ENCODE peak calls at places on chromosomes 2 and 18, in seven cellular contexts. Z, T, M, G, V, Q and U are unnamed samples. For H3K4me1, the result is how much of the 10 kb centered on the place peaks cover.

GRCh38 chr2:235669983-235670962 is 176.4 kb downstream of the AGAP1 start:
- DNase-seq in V (no peak), Q (peak), T (peak), G (no peak), Z (peak), M (peak), U (peak)

GRCh38 chr18:48540329-48541025 is 1.6 kb downstream of the CTIF start:
- DNase-seq in V (peak), G (peak), M (peak), Z (peak), Q (peak), T (peak), U (peak)

GRCh38 chr2:890791-891190 is 59.9 kb upstream of the SNTG2 start:
- DNase-seq in Z (peak), T (no peak), M (no peak), V (no peak), Q (no peak), G (no peak), U (peak)

GRCh38 chr2:47128705-47129104 is 26.4 kb downstream of the STPG4 start:
- DNase-seq in M (no peak), Q (no peak), Z (no peak), V (no peak), T (no peak), G (no peak), U (no peak)

GRCh38 chr2:115609978-115610377 is 1167.5 kb downstream of the DPP10 start:
- DNase-seq in Q (no peak), V (no peak), M (no peak), T (no peak), Z (no peak), G (no peak), U (no peak)

GRCh38 chr2:148978736-148979135 is 59.8 kb upstream of the LYPD6B start:
- DNase-seq in Q (no peak), T (no peak), G (no peak), V (no peak), M (no peak), Z (no peak), U (no peak)

GRCh38 chr2:207767461-207768167 is 2.1 kb downstream of the FZD5 start:
- DNase-seq in Z (peak), G (no peak), M (peak), V (no peak), T (no peak), Q (peak), U (peak)

GRCh38 chr2:54404270-54404669 is 51.9 kb upstream of the SPTBN1 start:
- DNase-seq in Q (no peak), M (no peak), Z (no peak), G (no peak), T (no peak), V (no peak), U (no peak)

GRCh38 chr2:62814132-62814531 is 108.6 kb downstream of the EHBP1 start:
- DNase-seq in V (no peak), M (no peak), Q (no peak), T (peak), Z (peak), G (no peak), U (no peak)

GRCh38 chr2:186032930-186033329 is 294.3 kb downstream of the FSIP2 start:
- DNase-seq in Q (no peak), G (no peak), M (no peak), Z (no peak), V (no peak), T (no peak), U (no peak)

GRCh38 chr2:209208211-209208610 is 215.6 kb upstream of the MAP2 start:
- DNase-seq in Z (peak), V (no peak), Q (no peak), M (no peak), G (peak), T (no peak), U (no peak)

GRCh38 chr18:23648456-23648855 is 14.3 kb downstream of the ANKRD29 start:
- DNase-seq in Q (no peak), V (no peak), G (no peak), M (no peak), T (no peak), Z (no peak), U (no peak)

GRCh38 chr2:19048593-19049264 is 309.7 kb downstream of the OSR1 start:
- DNase-seq in T (peak), M (no peak), Z (no peak), Q (no peak), V (no peak), G (no peak), U (peak)

GRCh38 chr2:25957743-25958142 is 24.6 kb downstream of the KIF3C start:
- DNase-seq in Q (no peak), Z (no peak), G (no peak), M (no peak), T (no peak), V (no peak), U (no peak)

GRCh38 chr18:79944746-79945117 is 6.7 kb downstream of the SLC66A2 start:
- DNase-seq in T (no peak), V (no peak), Q (no peak), G (no peak), M (peak), Z (no peak), U (peak)

GRCh38 chr2:159971365-159972122 is 90.9 kb downstream of the PLA2R1 start:
- DNase-seq in M (no peak), Z (no peak), V (no peak), Q (no peak), T (no peak), G (no peak), U (no peak)

GRCh38 chr2:229084467-229084866 is 186.6 kb downstream of the PID1 start:
- DNase-seq in M (no peak), V (no peak), Z (no peak), G (no peak), Q (no peak), T (no peak), U (no peak)

GRCh38 chr2:180319586-180320405 is 312.7 kb upstream of the CWC22 start:
- DNase-seq in M (no peak), Q (no peak), T (no peak), Z (no peak), V (no peak), G (no peak), U (no peak)

GRCh38 chr2:36921984-36922383 is 44.4 kb downstream of the STRN start:
- DNase-seq in T (no peak), M (no peak), Z (no peak), G (no peak), V (no peak), Q (no peak), U (no peak)

GRCh38 chr2:183597841-183598240 is 473.6 kb downstream of the NUP35 start:
- DNase-seq in V (no peak), M (no peak), Z (no peak), Q (no peak), T (no peak), G (no peak), U (no peak)

GRCh38 chr2:158300394-158300793 is 156.2 kb downstream of the CCDC148 start:
- DNase-seq in M (no peak), T (no peak), Q (no peak), Z (no peak), V (no peak), G (no peak), U (no peak)

GRCh38 chr2:134869941-134870736 is 31.7 kb downstream of the ACMSD start:
- DNase-seq in G (no peak), V (peak), T (no peak), M (no peak), Q (no peak), Z (no peak), U (no peak)

DNA sequence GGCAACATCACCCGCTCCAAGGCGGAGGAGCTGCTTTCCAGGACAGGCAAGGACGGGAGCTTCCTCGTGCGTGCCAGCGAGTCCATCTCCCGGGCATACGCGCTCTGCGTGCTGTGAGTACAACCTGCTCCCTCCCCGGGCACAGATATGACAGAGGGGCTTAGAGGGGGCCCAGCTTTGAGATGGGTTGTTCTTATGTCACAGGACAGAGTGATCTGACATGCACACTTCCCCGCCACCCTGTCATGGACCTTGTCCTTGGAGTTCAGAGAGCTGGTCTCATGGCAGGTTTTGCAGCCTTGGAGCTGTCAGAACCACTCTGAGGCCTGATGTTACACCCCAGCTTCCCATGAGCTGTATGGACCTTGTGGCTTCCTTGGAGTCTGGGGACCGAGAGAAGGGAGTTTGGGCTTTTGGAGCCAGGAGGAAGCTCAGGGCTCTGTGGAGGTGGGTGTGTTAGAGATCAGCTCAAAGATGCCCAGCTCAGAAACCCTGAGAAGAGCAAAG is 411 bp downstream of the INPP5D start:
- DNase-seq in G (peak), V (no peak), Q (no peak), Z (no peak), T (no peak), M (no peak), U (no peak)
- H3K4me1 ChIP-seq in G (under half), V (under half), Q (under half), Z (under half), T (under half), M (under half), U (under half)

GRCh38 chr2:8571792-8572499 is 109.9 kb upstream of the ID2 start:
- DNase-seq in M (no peak), Z (no peak), T (no peak), Q (no peak), G (no peak), V (no peak), U (no peak)
- H3K4me3 ChIP-seq in M (no peak), Z (no peak), T (no peak), Q (no peak), G (no peak), V (no peak), U (no peak)

DNA sequence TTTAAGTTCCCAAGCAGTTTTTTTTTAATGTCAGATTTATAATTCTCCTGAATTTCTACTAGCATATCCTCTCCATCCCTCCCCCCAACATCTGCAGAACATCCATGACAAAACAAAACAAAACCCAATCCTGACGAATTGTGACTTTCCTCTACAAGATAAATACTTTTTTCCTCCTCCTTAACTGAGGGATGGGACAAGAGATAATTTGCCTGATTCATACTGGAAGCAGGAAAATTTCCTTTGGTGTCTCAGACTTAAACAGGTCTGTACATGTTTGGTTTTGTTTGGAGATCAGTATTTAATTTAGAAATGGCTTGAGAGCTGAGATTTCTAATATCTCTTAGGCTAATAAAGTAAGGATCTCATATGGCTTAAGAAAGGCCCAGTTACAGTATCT is 2.2 kb downstream of the CAVIN2 start:
- DNase-seq in Q (no peak), Z (no peak), V (no peak), G (no peak), T (no peak), M (no peak), U (no peak)
- H3K27ac ChIP-seq in Q (no peak), Z (peak), V (peak), G (no peak), T (peak), M (peak), U (no peak)

DNA sequence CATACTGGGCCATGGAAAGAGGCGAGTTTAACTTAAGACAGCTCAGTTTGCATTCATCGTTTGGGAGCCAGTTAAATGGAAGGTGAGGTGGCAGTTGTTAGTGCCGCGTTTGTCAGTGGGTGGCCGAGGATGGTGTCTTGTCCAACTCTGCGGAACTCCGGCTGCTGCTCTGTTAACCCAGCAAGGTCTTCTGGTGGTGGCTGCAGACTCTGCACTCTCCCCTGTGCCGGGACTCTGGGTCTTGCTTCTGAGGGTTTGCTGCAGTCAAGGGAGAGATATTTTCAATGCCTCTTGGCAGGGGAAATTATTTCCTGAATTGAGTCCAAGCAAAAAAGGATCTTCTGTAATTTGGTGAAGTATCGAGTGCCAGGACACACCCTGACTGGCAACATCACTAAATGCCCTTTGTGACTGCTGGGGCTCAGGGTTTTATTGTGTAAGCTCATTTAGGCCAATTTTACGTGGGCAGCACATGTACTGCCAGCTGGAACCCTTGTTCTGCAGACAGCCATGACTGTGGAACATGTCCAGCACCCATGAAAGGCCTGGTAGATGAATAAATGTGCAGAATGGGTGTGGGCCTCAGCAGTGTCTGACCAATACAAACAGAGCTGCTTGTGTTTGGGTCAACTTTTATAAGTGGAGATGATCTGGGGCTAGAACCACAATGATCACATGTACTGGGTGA is 58.1 kb downstream of the IL1R2 start:
- DNase-seq in V (no peak), Q (peak), M (peak), Z (peak), T (no peak), G (no peak), U (no peak)
- H3K4me1 ChIP-seq in V (under half), Q (under half), M (under half), Z (under half), T (half or more), G (under half), U (under half)

GRCh38 chr18:57532987-57533386 is 53.5 kb downstream of the FECH start:
- DNase-seq in Z (no peak), V (no peak), Q (no peak), G (no peak), T (no peak), M (no peak), U (no peak)
- H3K4me3 ChIP-seq in Z (no peak), V (no peak), Q (no peak), G (no peak), T (no peak), M (no peak), U (no peak)

GRCh38 chr18:3305933-3306332 is 44.0 kb downstream of the MYL12B start:
- DNase-seq in G (no peak), Z (peak), M (no peak), V (no peak), T (no peak), Q (no peak), U (no peak)

GRCh38 chr18:3305354-3305762 is 43.4 kb downstream of the MYL12B start:
- DNase-seq in G (no peak), Q (no peak), M (no peak), T (no peak), V (no peak), Z (no peak), U (no peak)

GRCh38 chr18:3304832-3305231 is 42.9 kb downstream of the MYL12B start:
- DNase-seq in V (no peak), Z (no peak), G (no peak), M (no peak), Q (no peak), T (no peak), U (no peak)

DNA sequence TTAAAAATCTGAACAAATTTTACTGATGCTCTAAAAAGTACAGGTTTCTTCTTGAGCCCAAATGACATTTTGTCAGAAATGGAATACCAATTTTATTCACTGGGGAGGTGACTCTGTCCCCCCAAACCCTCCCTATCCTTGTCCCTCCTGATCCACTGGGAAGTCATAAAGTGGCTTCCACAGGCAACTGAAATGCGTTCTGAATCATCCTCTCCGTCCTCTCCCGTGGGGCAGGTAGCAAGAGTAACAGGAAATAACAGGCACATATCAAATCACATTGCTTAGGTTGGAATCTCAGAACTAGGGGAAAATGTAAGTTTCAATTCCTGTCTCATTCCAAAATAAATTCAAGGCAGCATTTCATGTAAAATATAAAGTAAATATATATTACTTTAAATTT is 44.5 kb downstream of the MYL12B start:
- DNase-seq in V (no peak), T (no peak), M (no peak), Q (no peak), Z (no peak), G (no peak), U (no peak)
- H3K27ac ChIP-seq in V (no peak), T (no peak), M (no peak), Q (no peak), Z (no peak), G (no peak), U (no peak)

GRCh38 chr2:52128081-52128480 is 1096.1 kb upstream of the NRXN1 start:
- DNase-seq in T (no peak), Z (no peak), G (no peak), V (no peak), Q (no peak), M (no peak), U (no peak)
- H3K4me1 ChIP-seq in T (under half), Z (under half), G (under half), V (under half), Q (under half), M (under half), U (under half)

GRCh38 chr2:212032536-212033219 is 505.9 kb downstream of the ERBB4 start:
- DNase-seq in G (no peak), Q (no peak), V (no peak), Z (no peak), T (no peak), M (no peak), U (no peak)
- H3K4me3 ChIP-seq in G (no peak), Q (no peak), V (no peak), Z (no peak), T (no peak), M (no peak), U (no peak)

GRCh38 chr2:128317186-128317897 is 1.3 kb downstream of the HS6ST1 start:
- DNase-seq in Q (peak), G (peak), T (peak), Z (peak), M (peak), V (no peak), U (peak)
- H3K27ac ChIP-seq in Q (peak), G (peak), T (peak), Z (peak), M (peak), V (no peak), U (no peak)

GRCh38 chr18:58599106-58599505 is 29.8 kb downstream of the ALPK2 start:
- DNase-seq in M (no peak), Q (no peak), G (no peak), Z (no peak), V (no peak), T (no peak), U (no peak)
- H3K4me1 ChIP-seq in M (under half), Q (under half), G (under half), Z (under half), V (under half), T (under half), U (under half)